ENCODE peak calls at places on chromosomes 7 and 10, in eight cellular contexts. Q, W, F, T, M, R, I and X are unnamed samples.

GRCh38 chr7:47227762-47228177 is 354.1 kb downstream of the TNS3 start:
- DNase-seq in I (peak), F (no peak), Q (no peak), W (peak), M (peak), R (peak), T (peak), X (no peak)

GRCh38 chr7:29892231-29892630 is 85.9 kb downstream of the WIPF3 start:
- DNase-seq in T (no peak), Q (no peak), F (no peak), M (no peak), I (no peak), W (no peak), R (no peak), X (no peak)

GRCh38 chr7:144827581-144828139 is 8.2 kb downstream of the TPK1 start:
- DNase-seq in F (no peak), W (peak), I (no peak), M (no peak), T (peak), R (peak), Q (no peak), X (no peak)

GRCh38 chr7:77415822-77416620 is at the start of gene GSAP:
- DNase-seq in Q (no peak), F (peak), W (no peak), I (peak), R (peak), M (no peak), T (peak), X (no peak)

GRCh38 chr10:103745264-103746247 is 109.8 kb downstream of the SH3PXD2A start:
- DNase-seq in F (no peak), W (no peak), T (no peak), Q (no peak), M (no peak), R (no peak), I (no peak), X (peak)

GRCh38 chr10:29370092-29370611 is 81.3 kb downstream of the LYZL1 start:
- DNase-seq in I (no peak), F (no peak), Q (no peak), W (no peak), M (no peak), R (peak), T (peak), X (no peak)

GRCh38 chr7:137642467-137642866 is 204.3 kb downstream of the DGKI start:
- DNase-seq in M (no peak), W (no peak), Q (no peak), R (no peak), F (no peak), T (no peak), I (no peak), X (peak)

GRCh38 chr7:140506788-140507464 is 27.6 kb upstream of the MKRN1 start:
- DNase-seq in W (peak), R (peak), I (peak), F (peak), Q (no peak), T (peak), M (no peak), X (peak)

GRCh38 chr10:133097418-133097817 is 9.7 kb downstream of the ADGRA1 start:
- DNase-seq in M (no peak), Q (no peak), I (no peak), T (no peak), R (no peak), F (no peak), W (no peak), X (no peak)

GRCh38 chr7:93594250-93594649 is 19.7 kb upstream of the CALCR start:
- DNase-seq in M (no peak), T (no peak), W (no peak), F (no peak), I (no peak), Q (no peak), R (no peak), X (no peak)

GRCh38 chr7:93592588-93593266 is 18.2 kb upstream of the CALCR start:
- DNase-seq in T (no peak), F (no peak), Q (no peak), I (no peak), M (no peak), R (no peak), W (no peak), X (no peak)
- H3K4me3 ChIP-seq in T (no peak), F (no peak), Q (no peak), I (no peak), M (no peak), R (no peak), W (no peak), X (no peak)

GRCh38 chr10:14953452-14954000 is 370 bp downstream of the DCLRE1C start:
- DNase-seq in T (peak), R (peak), Q (peak), M (no peak), I (peak), W (peak), F (peak), X (no peak)
- TF ChIP-seq CTCF in T (no peak), R (no peak), Q (peak), M (peak), I (no peak), W (peak), F (no peak), X (no peak)

GRCh38 chr10:77638766-77639101 is 1.1 kb upstream of the KCNMA1 start:
- DNase-seq in R (no peak), W (no peak), F (no peak), M (no peak), I (no peak), Q (no peak), T (no peak), X (no peak)
- H3K4me3 ChIP-seq in R (peak), W (peak), F (peak), M (peak), I (peak), Q (peak), T (peak), X (peak)

GRCh38 chr10:1581189-1581588 is 156.1 kb downstream of the ADARB2 start:
- DNase-seq in M (no peak), T (no peak), W (no peak), I (no peak), R (no peak), Q (no peak), F (no peak), X (no peak)
- TF ChIP-seq CTCF in M (no peak), T (no peak), W (no peak), I (no peak), R (no peak), Q (no peak), F (no peak), X (no peak)

GRCh38 chr7:147477526-147477925 is 1113.0 kb upstream of the C7orf33 start:
- DNase-seq in I (no peak), R (no peak), Q (no peak), M (no peak), W (no peak), T (no peak), F (no peak), X (no peak)
- H3K4me3 ChIP-seq in I (no peak), R (no peak), Q (no peak), M (no peak), W (no peak), T (no peak), F (no peak), X (no peak)

GRCh38 chr7:155529845-155530244 is 16.5 kb downstream of the CNPY1 start:
- DNase-seq in M (no peak), F (no peak), Q (no peak), I (no peak), R (no peak), W (no peak), T (no peak), X (no peak)

GRCh38 chr7:155531686-155532085 is 14.7 kb downstream of the CNPY1 start:
- DNase-seq in Q (no peak), R (no peak), T (no peak), F (no peak), W (no peak), I (no peak), M (no peak), X (peak)

GRCh38 chr7:155530601-155531000 is 15.8 kb downstream of the CNPY1 start:
- DNase-seq in T (no peak), F (no peak), W (no peak), Q (no peak), I (no peak), M (no peak), R (no peak), X (no peak)

GRCh38 chr7:155527664-155528063 is 18.7 kb downstream of the CNPY1 start:
- DNase-seq in W (no peak), M (no peak), R (no peak), T (no peak), F (no peak), Q (no peak), I (no peak), X (no peak)

GRCh38 chr7:155529346-155529745 is 17.0 kb downstream of the CNPY1 start:
- DNase-seq in R (no peak), Q (no peak), I (no peak), T (no peak), W (no peak), F (no peak), M (no peak), X (no peak)
- TF ChIP-seq CTCF in R (no peak), Q (no peak), I (no peak), T (no peak), W (no peak), F (no peak), M (no peak), X (no peak)

GRCh38 chr7:73833251-73833919 is 2.6 kb downstream of the CLDN4 start:
- DNase-seq in Q (no peak), M (no peak), W (no peak), R (no peak), F (peak), T (no peak), I (no peak), X (no peak)
- H3K4me3 ChIP-seq in Q (no peak), M (no peak), W (no peak), R (no peak), F (no peak), T (no peak), I (no peak), X (peak)

DNA sequence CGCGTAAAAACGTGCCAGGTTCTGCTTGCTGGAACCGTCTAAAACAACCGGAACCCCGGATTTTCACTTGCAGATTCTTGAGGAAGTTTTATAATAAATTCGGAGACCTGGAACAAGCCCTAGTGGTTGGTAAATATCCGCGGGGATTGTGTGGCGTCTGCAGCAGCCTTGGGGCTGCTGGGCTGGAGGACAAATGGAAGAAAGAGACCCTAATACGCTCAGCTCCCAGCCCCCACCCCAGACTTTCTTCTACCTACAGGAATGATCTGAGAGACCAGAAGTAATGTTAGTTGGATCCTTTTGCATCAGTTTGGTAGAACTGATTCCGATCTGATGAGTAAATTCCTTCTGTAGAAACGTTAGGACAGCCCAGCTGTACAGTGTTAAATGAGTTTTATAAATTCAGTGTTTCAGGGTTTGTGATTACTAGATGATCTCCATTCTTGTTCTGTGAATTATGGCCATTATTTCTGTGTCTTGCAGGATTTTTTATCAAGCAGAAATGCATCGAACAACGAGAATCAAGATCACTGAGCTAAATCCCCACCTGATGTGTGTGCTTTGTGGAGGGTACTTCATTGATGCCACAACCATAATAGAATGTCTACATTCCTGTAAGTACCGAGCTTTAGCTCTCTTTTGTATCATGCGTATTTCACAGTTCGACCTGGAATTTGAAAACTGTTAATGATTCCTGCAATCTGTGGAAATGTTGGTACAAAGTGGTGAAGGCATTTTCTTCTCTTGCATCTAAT is 5.2 kb downstream of the BMI1 start:
- DNase-seq in W (no peak), I (no peak), R (no peak), T (no peak), Q (no peak), F (no peak), M (no peak), X (no peak)
- TF ChIP-seq CTCF in W (peak), I (no peak), R (no peak), T (no peak), Q (no peak), F (no peak), M (no peak), X (no peak)

DNA sequence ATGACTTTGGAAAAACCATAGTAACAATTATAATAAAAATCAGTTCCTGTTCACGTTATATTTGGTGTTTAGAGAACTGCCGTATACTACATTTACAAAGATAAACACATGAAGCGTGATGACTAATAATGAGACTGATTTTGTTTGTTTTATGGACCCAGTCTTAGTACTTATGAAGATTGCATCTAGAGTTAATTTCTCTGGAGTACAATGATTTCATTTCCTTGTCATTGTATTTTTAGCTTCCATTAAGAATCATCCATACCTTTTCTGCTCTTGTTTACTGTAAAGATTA is 2.9 kb downstream of the RBM20 start:
- DNase-seq in R (no peak), I (no peak), F (no peak), Q (no peak), W (no peak), T (no peak), M (no peak), X (no peak)
- H3K4me3 ChIP-seq in R (no peak), I (no peak), F (no peak), Q (no peak), W (no peak), T (no peak), M (no peak), X (no peak)

GRCh38 chr7:95045236-95045923 is 138.0 kb downstream of the PPP1R9A start:
- DNase-seq in M (no peak), Q (no peak), T (peak), I (peak), F (peak), R (peak), W (peak), X (no peak)
- TF ChIP-seq CTCF in M (peak), Q (no peak), T (peak), I (no peak), F (peak), R (peak), W (peak), X (peak)